ENCODE peak calls at places on chromosome 10, in six cellular contexts. One of them, this sample, is unnamed.

GRCh38 chr10:93383562-93383981 is 98.6 kb downstream of the MYOF start:
- DNase-seq in activated CD4-positive, alpha-beta T cell treated with anti-CD3 and anti-CD28 coated beads for 1 hour: no peak
- DNase-seq in GM06990: no peak
- DNase-seq in GM19239: no peak
- DNase-seq in tibial artery: no peak
- DNase-seq in stimulated activated CD8-positive, alpha-beta memory T cell treated with anti-CD3 and anti-CD28 coated beads, Interleukin-4, amount 100 ng/mL, for 1 hour: no peak
- DNase-seq in this sample: peak; percentile 95

GRCh38 chr10:97543025-97543546 is 29.5 kb upstream of the ANKRD2 start:
- DNase-seq in activated CD4-positive, alpha-beta T cell treated with anti-CD3 and anti-CD28 coated beads for 1 hour: peak; percentile 16
- DNase-seq in GM06990: no peak
- DNase-seq in GM19239: no peak
- DNase-seq in tibial artery: peak; percentile 92
- DNase-seq in stimulated activated CD8-positive, alpha-beta memory T cell treated with anti-CD3 and anti-CD28 coated beads, Interleukin-4, amount 100 ng/mL, for 1 hour: no peak
- DNase-seq in this sample: peak; percentile 98

GRCh38 chr10:66931340-66931948 is 5.6 kb downstream of the LRRTM3 start:
- DNase-seq in activated CD4-positive, alpha-beta T cell treated with anti-CD3 and anti-CD28 coated beads for 1 hour: no peak
- DNase-seq in GM06990: no peak
- DNase-seq in GM19239: no peak
- DNase-seq in tibial artery: no peak
- DNase-seq in stimulated activated CD8-positive, alpha-beta memory T cell treated with anti-CD3 and anti-CD28 coated beads, Interleukin-4, amount 100 ng/mL, for 1 hour: no peak
- DNase-seq in this sample: peak; percentile 55

GRCh38 chr10:125105155-125105554 is 55.2 kb downstream of the CTBP2 start:
- DNase-seq in activated CD4-positive, alpha-beta T cell treated with anti-CD3 and anti-CD28 coated beads for 1 hour: no peak
- DNase-seq in GM06990: no peak
- DNase-seq in GM19239: no peak
- DNase-seq in tibial artery: no peak
- DNase-seq in stimulated activated CD8-positive, alpha-beta memory T cell treated with anti-CD3 and anti-CD28 coated beads, Interleukin-4, amount 100 ng/mL, for 1 hour: no peak
- DNase-seq in this sample: no peak

GRCh38 chr10:13503745-13504463 is 24.9 kb downstream of the BEND7 start:
- DNase-seq in activated CD4-positive, alpha-beta T cell treated with anti-CD3 and anti-CD28 coated beads for 1 hour: no peak
- DNase-seq in GM06990: no peak
- DNase-seq in GM19239: no peak
- DNase-seq in tibial artery: no peak
- DNase-seq in stimulated activated CD8-positive, alpha-beta memory T cell treated with anti-CD3 and anti-CD28 coated beads, Interleukin-4, amount 100 ng/mL, for 1 hour: no peak
- DNase-seq in this sample: peak; percentile 45

GRCh38 chr10:35195361-35196306 is 69.0 kb downstream of the CREM start:
- DNase-seq in activated CD4-positive, alpha-beta T cell treated with anti-CD3 and anti-CD28 coated beads for 1 hour: peak; percentile 70
- DNase-seq in GM06990: peak; percentile 78
- DNase-seq in GM19239: peak; percentile 51
- DNase-seq in tibial artery: peak; percentile 88
- DNase-seq in stimulated activated CD8-positive, alpha-beta memory T cell treated with anti-CD3 and anti-CD28 coated beads, Interleukin-4, amount 100 ng/mL, for 1 hour: peak; percentile 41
- DNase-seq in this sample: peak; percentile 99

GRCh38 chr10:120744040-120744439 is 107.1 kb upstream of the WDR11 start:
- DNase-seq in activated CD4-positive, alpha-beta T cell treated with anti-CD3 and anti-CD28 coated beads for 1 hour: no peak
- DNase-seq in GM06990: no peak
- DNase-seq in GM19239: no peak
- DNase-seq in tibial artery: no peak
- DNase-seq in stimulated activated CD8-positive, alpha-beta memory T cell treated with anti-CD3 and anti-CD28 coated beads, Interleukin-4, amount 100 ng/mL, for 1 hour: no peak
- DNase-seq in this sample: no peak

GRCh38 chr10:43585046-43585445 is 10.6 kb upstream of the ZNF239 start:
- DNase-seq in activated CD4-positive, alpha-beta T cell treated with anti-CD3 and anti-CD28 coated beads for 1 hour: no peak
- DNase-seq in GM06990: no peak
- DNase-seq in GM19239: no peak
- DNase-seq in tibial artery: no peak
- DNase-seq in stimulated activated CD8-positive, alpha-beta memory T cell treated with anti-CD3 and anti-CD28 coated beads, Interleukin-4, amount 100 ng/mL, for 1 hour: no peak
- DNase-seq in this sample: peak; percentile 12

GRCh38 chr10:72063703-72064391 is 24.5 kb downstream of the SPOCK2 start:
- DNase-seq in activated CD4-positive, alpha-beta T cell treated with anti-CD3 and anti-CD28 coated beads for 1 hour: no peak
- DNase-seq in GM06990: no peak
- DNase-seq in GM19239: no peak
- DNase-seq in tibial artery: no peak
- DNase-seq in stimulated activated CD8-positive, alpha-beta memory T cell treated with anti-CD3 and anti-CD28 coated beads, Interleukin-4, amount 100 ng/mL, for 1 hour: no peak
- DNase-seq in this sample: peak; percentile 11

GRCh38 chr10:101995451-101996063 is 60.4 kb downstream of the ARMH3 start:
- DNase-seq in activated CD4-positive, alpha-beta T cell treated with anti-CD3 and anti-CD28 coated beads for 1 hour: no peak
- DNase-seq in GM06990: no peak
- DNase-seq in GM19239: no peak
- DNase-seq in tibial artery: no peak
- DNase-seq in stimulated activated CD8-positive, alpha-beta memory T cell treated with anti-CD3 and anti-CD28 coated beads, Interleukin-4, amount 100 ng/mL, for 1 hour: no peak
- DNase-seq in this sample: peak; percentile 80

GRCh38 chr10:17548786-17549185 is 68.4 kb downstream of the HACD1 start:
- DNase-seq in activated CD4-positive, alpha-beta T cell treated with anti-CD3 and anti-CD28 coated beads for 1 hour: no peak
- DNase-seq in GM06990: no peak
- DNase-seq in GM19239: no peak
- DNase-seq in tibial artery: no peak
- DNase-seq in stimulated activated CD8-positive, alpha-beta memory T cell treated with anti-CD3 and anti-CD28 coated beads, Interleukin-4, amount 100 ng/mL, for 1 hour: no peak
- DNase-seq in this sample: peak; percentile 38

This sample was measured in fibroblast of mammary gland.